ENCODE peak calls at places on chromosomes 12 and 14, in six cellular contexts. One of them, this sample, is unnamed.

GRCh38 chr14:88346048-88346639 is 23.1 kb upstream of the KCNK10 start:
- DNase-seq in substantia nigra: no peak
- DNase-seq in stimulated activated CD8-positive, alpha-beta memory T cell treated with anti-CD3 and anti-CD28 coated beads, Interleukin-4, amount 100 ng/mL, for 4 hours: no peak
- DNase-seq in EL: peak
- DNase-seq in H1: no peak
- DNase-seq in suprapubic skin: no peak
- DNase-seq in this sample: no peak

GRCh38 chr12:90940872-90941499 is 14.0 kb downstream of the CCER1 start:
- DNase-seq in substantia nigra: no peak
- DNase-seq in stimulated activated CD8-positive, alpha-beta memory T cell treated with anti-CD3 and anti-CD28 coated beads, Interleukin-4, amount 100 ng/mL, for 4 hours: no peak
- DNase-seq in EL: peak
- DNase-seq in H1: no peak
- DNase-seq in suprapubic skin: no peak
- DNase-seq in this sample: no peak

GRCh38 chr12:116863275-116863767 is 17.9 kb downstream of the HRK start:
- DNase-seq in substantia nigra: no peak
- DNase-seq in stimulated activated CD8-positive, alpha-beta memory T cell treated with anti-CD3 and anti-CD28 coated beads, Interleukin-4, amount 100 ng/mL, for 4 hours: no peak
- DNase-seq in EL: peak
- DNase-seq in H1: peak
- DNase-seq in suprapubic skin: no peak
- DNase-seq in this sample: no peak

GRCh38 chr12:87935216-87935615 is 94.0 kb downstream of the C12orf50 start:
- DNase-seq in substantia nigra: no peak
- DNase-seq in stimulated activated CD8-positive, alpha-beta memory T cell treated with anti-CD3 and anti-CD28 coated beads, Interleukin-4, amount 100 ng/mL, for 4 hours: no peak
- DNase-seq in EL: no peak
- DNase-seq in H1: no peak
- DNase-seq in suprapubic skin: no peak
- DNase-seq in this sample: no peak

GRCh38 chr12:126903180-126903876 is 1363.6 kb upstream of the TMEM132C start:
- DNase-seq in substantia nigra: no peak
- DNase-seq in stimulated activated CD8-positive, alpha-beta memory T cell treated with anti-CD3 and anti-CD28 coated beads, Interleukin-4, amount 100 ng/mL, for 4 hours: no peak
- DNase-seq in EL: no peak
- DNase-seq in H1: no peak
- DNase-seq in suprapubic skin: no peak
- DNase-seq in this sample: no peak

GRCh38 chr14:22976620-22977433 is 5.5 kb downstream of the AJUBA start:
- DNase-seq in substantia nigra: no peak
- DNase-seq in stimulated activated CD8-positive, alpha-beta memory T cell treated with anti-CD3 and anti-CD28 coated beads, Interleukin-4, amount 100 ng/mL, for 4 hours: no peak
- DNase-seq in EL: peak
- DNase-seq in H1: no peak
- DNase-seq in suprapubic skin: peak
- DNase-seq in this sample: no peak

GRCh38 chr12:52175411-52176350 is 16.1 kb downstream of the KRT80 start:
- DNase-seq in substantia nigra: no peak
- DNase-seq in stimulated activated CD8-positive, alpha-beta memory T cell treated with anti-CD3 and anti-CD28 coated beads, Interleukin-4, amount 100 ng/mL, for 4 hours: no peak
- DNase-seq in EL: no peak
- DNase-seq in H1: no peak
- DNase-seq in suprapubic skin: no peak
- DNase-seq in this sample: no peak

GRCh38 chr12:45725631-45726593 is 3.6 kb upstream of the ARID2 start:
- DNase-seq in substantia nigra: no peak
- DNase-seq in stimulated activated CD8-positive, alpha-beta memory T cell treated with anti-CD3 and anti-CD28 coated beads, Interleukin-4, amount 100 ng/mL, for 4 hours: no peak
- DNase-seq in EL: peak
- DNase-seq in H1: no peak
- DNase-seq in suprapubic skin: no peak
- DNase-seq in this sample: no peak

GRCh38 chr12:115885040-115885439 is 392.5 kb downstream of the MED13L start:
- DNase-seq in substantia nigra: no peak
- DNase-seq in stimulated activated CD8-positive, alpha-beta memory T cell treated with anti-CD3 and anti-CD28 coated beads, Interleukin-4, amount 100 ng/mL, for 4 hours: no peak
- DNase-seq in EL: no peak
- DNase-seq in H1: no peak
- DNase-seq in suprapubic skin: no peak
- DNase-seq in this sample: no peak

GRCh38 chr14:35052637-35053036 is 6.6 kb downstream of the FAM177A1 start:
- DNase-seq in substantia nigra: no peak
- DNase-seq in stimulated activated CD8-positive, alpha-beta memory T cell treated with anti-CD3 and anti-CD28 coated beads, Interleukin-4, amount 100 ng/mL, for 4 hours: no peak
- DNase-seq in EL: no peak
- DNase-seq in H1: no peak
- DNase-seq in suprapubic skin: no peak
- DNase-seq in this sample: no peak

GRCh38 chr14:21041676-21042433 is at the start of gene RNASE7:
- DNase-seq in substantia nigra: no peak
- DNase-seq in stimulated activated CD8-positive, alpha-beta memory T cell treated with anti-CD3 and anti-CD28 coated beads, Interleukin-4, amount 100 ng/mL, for 4 hours: no peak
- DNase-seq in EL: peak
- DNase-seq in H1: no peak
- DNase-seq in suprapubic skin: no peak
- DNase-seq in this sample: no peak

GRCh38 chr14:56057071-56057865 is 60.9 kb upstream of the PELI2 start:
- DNase-seq in substantia nigra: no peak
- DNase-seq in stimulated activated CD8-positive, alpha-beta memory T cell treated with anti-CD3 and anti-CD28 coated beads, Interleukin-4, amount 100 ng/mL, for 4 hours: no peak
- DNase-seq in EL: no peak
- DNase-seq in H1: no peak
- DNase-seq in suprapubic skin: no peak
- DNase-seq in this sample: no peak

GRCh38 chr12:116713529-116713928 is 24.3 kb downstream of the SPRING1 start:
- DNase-seq in substantia nigra: no peak
- DNase-seq in stimulated activated CD8-positive, alpha-beta memory T cell treated with anti-CD3 and anti-CD28 coated beads, Interleukin-4, amount 100 ng/mL, for 4 hours: no peak
- DNase-seq in EL: no peak
- DNase-seq in H1: no peak
- DNase-seq in suprapubic skin: no peak
- DNase-seq in this sample: no peak

GRCh38 chr14:89417469-89418225 is 614 bp upstream of the FOXN3 start:
- DNase-seq in substantia nigra: no peak
- DNase-seq in stimulated activated CD8-positive, alpha-beta memory T cell treated with anti-CD3 and anti-CD28 coated beads, Interleukin-4, amount 100 ng/mL, for 4 hours: no peak
- DNase-seq in EL: peak
- DNase-seq in H1: peak
- DNase-seq in suprapubic skin: peak
- DNase-seq in this sample: peak

GRCh38 chr14:79584679-79585078 is 626.6 kb downstream of the DIO2 start:
- DNase-seq in substantia nigra: no peak
- DNase-seq in stimulated activated CD8-positive, alpha-beta memory T cell treated with anti-CD3 and anti-CD28 coated beads, Interleukin-4, amount 100 ng/mL, for 4 hours: no peak
- DNase-seq in EL: peak
- DNase-seq in H1: no peak
- DNase-seq in suprapubic skin: no peak
- DNase-seq in this sample: no peak

GRCh38 chr14:102050625-102051024 is 36.2 kb downstream of the HSP90AA1 start:
- DNase-seq in substantia nigra: no peak
- DNase-seq in stimulated activated CD8-positive, alpha-beta memory T cell treated with anti-CD3 and anti-CD28 coated beads, Interleukin-4, amount 100 ng/mL, for 4 hours: no peak
- DNase-seq in EL: peak
- DNase-seq in H1: no peak
- DNase-seq in suprapubic skin: no peak
- DNase-seq in this sample: no peak

GRCh38 chr12:52081263-52081733 is 1.8 kb downstream of the SMIM41 start:
- DNase-seq in substantia nigra: no peak
- DNase-seq in stimulated activated CD8-positive, alpha-beta memory T cell treated with anti-CD3 and anti-CD28 coated beads, Interleukin-4, amount 100 ng/mL, for 4 hours: no peak
- DNase-seq in EL: no peak
- DNase-seq in H1: no peak
- DNase-seq in suprapubic skin: no peak
- DNase-seq in this sample: no peak

GRCh38 chr14:51395361-51395849 is 155.4 kb downstream of the TMX1 start:
- DNase-seq in substantia nigra: no peak
- DNase-seq in stimulated activated CD8-positive, alpha-beta memory T cell treated with anti-CD3 and anti-CD28 coated beads, Interleukin-4, amount 100 ng/mL, for 4 hours: no peak
- DNase-seq in EL: peak
- DNase-seq in H1: peak
- DNase-seq in suprapubic skin: peak
- DNase-seq in this sample: no peak

GRCh38 chr14:23209651-23210423 is 26.4 kb upstream of the SLC7A8 start:
- DNase-seq in substantia nigra: no peak
- DNase-seq in stimulated activated CD8-positive, alpha-beta memory T cell treated with anti-CD3 and anti-CD28 coated beads, Interleukin-4, amount 100 ng/mL, for 4 hours: no peak
- DNase-seq in EL: peak
- DNase-seq in H1: no peak
- DNase-seq in suprapubic skin: no peak
- DNase-seq in this sample: no peak

GRCh38 chr12:93733928-93734327 is 56.8 kb downstream of the CRADD start:
- DNase-seq in substantia nigra: no peak
- DNase-seq in stimulated activated CD8-positive, alpha-beta memory T cell treated with anti-CD3 and anti-CD28 coated beads, Interleukin-4, amount 100 ng/mL, for 4 hours: no peak
- DNase-seq in EL: no peak
- DNase-seq in H1: no peak
- DNase-seq in suprapubic skin: no peak
- DNase-seq in this sample: no peak

GRCh38 chr12:26126340-26127284 is 1.8 kb upstream of the BHLHE41 start:
- DNase-seq in substantia nigra: peak
- DNase-seq in stimulated activated CD8-positive, alpha-beta memory T cell treated with anti-CD3 and anti-CD28 coated beads, Interleukin-4, amount 100 ng/mL, for 4 hours: no peak
- DNase-seq in EL: peak
- DNase-seq in H1: peak
- DNase-seq in suprapubic skin: peak
- DNase-seq in this sample: peak

GRCh38 chr14:53954551-53955233 is 1.9 kb downstream of the BMP4 start:
- DNase-seq in substantia nigra: no peak
- DNase-seq in stimulated activated CD8-positive, alpha-beta memory T cell treated with anti-CD3 and anti-CD28 coated beads, Interleukin-4, amount 100 ng/mL, for 4 hours: no peak
- DNase-seq in EL: peak
- DNase-seq in H1: peak
- DNase-seq in suprapubic skin: peak
- DNase-seq in this sample: no peak

GRCh38 chr14:58712357-58712756 is 74.6 kb downstream of the DACT1 start:
- DNase-seq in substantia nigra: no peak
- DNase-seq in stimulated activated CD8-positive, alpha-beta memory T cell treated with anti-CD3 and anti-CD28 coated beads, Interleukin-4, amount 100 ng/mL, for 4 hours: no peak
- DNase-seq in EL: no peak
- DNase-seq in H1: no peak
- DNase-seq in suprapubic skin: no peak
- DNase-seq in this sample: no peak

GRCh38 chr12:71872999-71873398 is 33.4 kb downstream of the TBC1D15 start:
- DNase-seq in substantia nigra: no peak
- DNase-seq in stimulated activated CD8-positive, alpha-beta memory T cell treated with anti-CD3 and anti-CD28 coated beads, Interleukin-4, amount 100 ng/mL, for 4 hours: no peak
- DNase-seq in EL: no peak
- DNase-seq in H1: no peak
- DNase-seq in suprapubic skin: no peak
- DNase-seq in this sample: no peak

GRCh38 chr14:89617142-89617460 is 200.1 kb upstream of the FOXN3 start:
- DNase-seq in substantia nigra: no peak
- DNase-seq in stimulated activated CD8-positive, alpha-beta memory T cell treated with anti-CD3 and anti-CD28 coated beads, Interleukin-4, amount 100 ng/mL, for 4 hours: no peak
- DNase-seq in EL: no peak
- DNase-seq in H1: no peak
- DNase-seq in suprapubic skin: no peak
- DNase-seq in this sample: no peak